ENCODE peak calls at places on chromosomes 7 and 10, in nine cellular contexts. N, X, H, Y, S, J, K, V and U are unnamed samples.

GRCh38 chr7:96055717-96056116 is 266.2 kb downstream of the SLC25A13 start:
- DNase-seq in N (no peak), X (no peak), H (no peak), Y (no peak), S (no peak), J (no peak), K (no peak), V (no peak), U (no peak)

GRCh38 chr10:24951201-24952145 is 933 bp downstream of the PRTFDC1 start:
- DNase-seq in N (peak; percentile 89), X (no peak), H (no peak), Y (no peak), S (peak; percentile 66), J (peak; percentile 30), K (peak; percentile 84), V (no peak), U (peak; percentile 92)

GRCh38 chr7:593324-594115 is 73.9 kb upstream of the PDGFA start:
- DNase-seq in N (no peak), X (no peak), H (no peak), Y (no peak), S (no peak), J (no peak), K (no peak), V (no peak), U (no peak)

GRCh38 chr7:150368884-150369739 is 490 bp downstream of the REPIN1 start:
- DNase-seq in N (peak; percentile 95), X (peak; percentile 65), H (peak; percentile 42), Y (peak; percentile 91), S (peak; percentile 64), J (peak; percentile 74), K (no peak), V (peak; percentile 71), U (peak; percentile 87)

GRCh38 chr7:27462575-27463270 is 200.0 kb downstream of the HIBADH start:
- DNase-seq in N (no peak), X (no peak), H (no peak), Y (no peak), S (no peak), J (no peak), K (no peak), V (no peak), U (no peak)

GRCh38 chr10:89518876-89519842 is 16.2 kb downstream of the SLC16A12 start:
- DNase-seq in N (no peak), X (no peak), H (no peak), Y (no peak), S (peak; percentile 93), J (no peak), K (no peak), V (peak; percentile 38), U (no peak)

GRCh38 chr7:16268821-16269768 is 152.2 kb downstream of the CRPPA start:
- DNase-seq in N (peak; percentile 14), X (no peak), H (no peak), Y (no peak), S (peak; percentile 48), J (no peak), K (no peak), V (no peak), U (no peak)

GRCh38 chr7:92584953-92585352 is 5.2 kb downstream of the FAM133B start:
- DNase-seq in N (peak; percentile 44), X (no peak), H (no peak), Y (no peak), S (no peak), J (no peak), K (no peak), V (no peak), U (no peak)

GRCh38 chr10:93281367-93281720 is 200.8 kb downstream of the MYOF start:
- DNase-seq in N (no peak), X (no peak), H (no peak), Y (no peak), S (no peak), J (no peak), K (no peak), V (no peak), U (no peak)

GRCh38 chr10:127207081-127207480 is 10.7 kb upstream of the INSYN2A start:
- DNase-seq in N (no peak), X (no peak), H (no peak), Y (no peak), S (peak; percentile 17), J (no peak), K (no peak), V (no peak), U (no peak)

GRCh38 chr10:117960345-117960744 is 86.4 kb downstream of the RAB11FIP2 start:
- DNase-seq in N (no peak), X (no peak), H (no peak), Y (no peak), S (peak; percentile 44), J (no peak), K (no peak), V (no peak), U (no peak)

GRCh38 chr7:78702770-78703169 is 750.7 kb downstream of the MAGI2 start:
- DNase-seq in N (no peak), X (no peak), H (no peak), Y (no peak), S (peak; percentile 97), J (no peak), K (no peak), V (no peak), U (no peak)

GRCh38 chr10:132613566-132614348 is 76.2 kb downstream of the INPP5A start:
- DNase-seq in N (no peak), X (no peak), H (no peak), Y (no peak), S (no peak), J (peak; percentile 6), K (no peak), V (no peak), U (no peak)

GRCh38 chr7:134329614-134330316 is 13.0 kb upstream of the SLC35B4 start:
- DNase-seq in N (no peak), X (no peak), H (no peak), Y (no peak), S (no peak), J (no peak), K (no peak), V (no peak), U (no peak)

GRCh38 chr10:28769147-28769604 is 91.9 kb downstream of the BAMBI start:
- DNase-seq in N (no peak), X (no peak), H (no peak), Y (no peak), S (no peak), J (no peak), K (no peak), V (no peak), U (no peak)

GRCh38 chr10:6052247-6053221 is 9.6 kb downstream of the IL2RA start:
- DNase-seq in N (no peak), X (no peak), H (peak; percentile 63), Y (no peak), S (no peak), J (no peak), K (no peak), V (no peak), U (no peak)

GRCh38 chr10:59880976-59881510 is 25.3 kb downstream of the CCDC6 start:
- DNase-seq in N (peak; percentile 37), X (no peak), H (peak; percentile 21), Y (no peak), S (no peak), J (no peak), K (no peak), V (no peak), U (no peak)

GRCh38 chr7:107728276-107728675 is 15.7 kb upstream of the CBLL1 start:
- DNase-seq in N (no peak), X (no peak), H (no peak), Y (no peak), S (no peak), J (no peak), K (no peak), V (no peak), U (no peak)

GRCh38 chr7:131602994-131603372 is 46.6 kb upstream of the PODXL start:
- DNase-seq in N (no peak), X (no peak), H (no peak), Y (no peak), S (peak; percentile 48), J (no peak), K (no peak), V (no peak), U (no peak)
- H3K4me1 ChIP-seq in N (peaks cover 17% of the 10 kb centered on the region), X (peaks cover 2% of the 10 kb centered on the region), H (no peaks in the 10 kb centered on the region), Y (no peaks in the 10 kb centered on the region), S (peaks cover 47% of the 10 kb centered on the region), J (no peaks in the 10 kb centered on the region), K (peaks cover 25% of the 10 kb centered on the region), V (peaks cover 45% of the 10 kb centered on the region), U (peaks cover 77% of the 10 kb centered on the region)

DNA sequence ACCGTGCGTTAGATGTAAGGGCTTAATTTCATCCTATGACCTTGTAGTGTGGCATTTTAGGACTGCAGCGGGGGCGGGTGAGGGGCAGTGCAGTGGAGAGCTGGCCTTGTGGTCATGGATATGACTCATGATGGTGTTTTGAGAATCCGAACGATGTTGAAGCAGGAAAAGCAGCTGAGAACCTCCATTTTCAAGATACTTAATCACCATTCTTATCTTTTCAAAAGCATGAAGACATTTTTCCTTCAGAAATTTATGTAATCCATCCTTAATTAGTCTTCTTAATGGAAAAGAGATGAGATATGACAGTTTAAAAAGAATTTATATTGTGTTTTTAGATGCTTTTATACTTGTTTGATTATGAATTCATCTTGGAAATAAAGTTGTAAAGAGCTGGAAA is 9.6 kb downstream of the ATP5F1C start:
- DNase-seq in N (peak; percentile 22), X (no peak), H (no peak), Y (no peak), S (peak; percentile 93), J (peak; percentile 27), K (no peak), V (peak; percentile 29), U (no peak)
- H3K4me1 ChIP-seq in N (no peaks in the 10 kb centered on the region), X (no peaks in the 10 kb centered on the region), H (peaks cover 9% of the 10 kb centered on the region), Y (no peaks in the 10 kb centered on the region), S (peaks cover 45% of the 10 kb centered on the region), J (peaks cover 54% of the 10 kb centered on the region), K (no peaks in the 10 kb centered on the region), V (peaks cover 74% of the 10 kb centered on the region), U (peaks cover 20% of the 10 kb centered on the region)

DNA sequence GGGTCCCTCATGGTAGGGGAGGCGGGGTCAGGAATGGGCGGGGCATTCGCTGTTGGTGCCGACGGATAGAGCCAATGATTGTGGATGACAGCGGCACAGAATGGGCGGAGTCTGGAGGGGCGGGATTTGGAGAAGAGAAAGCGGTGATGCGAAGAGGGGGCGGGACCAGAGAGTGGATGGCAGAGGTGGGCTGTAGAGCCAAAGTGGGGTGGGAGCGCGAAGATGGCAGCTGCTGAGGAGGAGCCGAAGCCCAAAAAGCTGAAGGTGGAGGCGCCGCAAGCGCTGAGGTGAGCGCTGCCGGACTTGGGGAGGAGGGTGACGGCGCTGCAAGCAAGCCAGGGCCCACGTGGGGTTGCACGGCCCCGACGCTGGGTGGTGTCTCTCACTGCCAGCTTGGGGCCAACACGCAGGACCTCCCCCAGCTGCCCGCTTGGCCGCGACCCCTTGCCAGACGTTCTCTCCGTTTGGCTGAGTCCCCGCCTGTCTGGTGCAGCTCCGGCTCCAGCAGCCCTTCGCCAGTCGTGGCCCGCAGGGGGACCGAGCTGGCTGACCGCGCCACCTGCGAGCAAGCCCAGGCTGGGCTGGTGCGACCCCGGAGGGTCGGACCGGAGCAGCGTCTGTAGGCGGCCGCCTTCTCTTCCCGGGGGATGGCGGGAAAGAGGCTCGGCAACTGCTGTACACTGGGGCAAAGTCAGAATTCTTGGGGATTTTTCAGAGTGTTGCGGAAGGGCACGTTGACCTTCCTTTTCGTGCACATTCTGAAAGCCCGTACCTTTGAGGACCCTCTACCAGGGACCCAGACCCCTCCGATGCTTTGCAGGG is at the start of gene ADK:
- DNase-seq in N (peak; percentile 99), X (peak; percentile 100), H (peak; percentile 99), Y (peak; percentile 100), S (peak; percentile 98), J (peak; percentile 100), K (peak; percentile 96), V (peak; percentile 100), U (peak; percentile 96)
- H3K4me1 ChIP-seq in N (peaks cover 3% of the 10 kb centered on the region), X (peaks cover 7% of the 10 kb centered on the region), H (peaks cover 30% of the 10 kb centered on the region), Y (peaks cover 3% of the 10 kb centered on the region), S (peaks cover 23% of the 10 kb centered on the region), J (peaks cover 32% of the 10 kb centered on the region), K (no peaks in the 10 kb centered on the region), V (peaks cover 70% of the 10 kb centered on the region), U (peaks cover 25% of the 10 kb centered on the region)

GRCh38 chr10:79162022-79162421 is 93.3 kb downstream of the ZMIZ1 start:
- DNase-seq in N (no peak), X (no peak), H (no peak), Y (no peak), S (no peak), J (no peak), K (no peak), V (no peak), U (no peak)
- H3K4me1 ChIP-seq in N (peaks cover 19% of the 10 kb centered on the region), X (peaks cover 43% of the 10 kb centered on the region), H (no peaks in the 10 kb centered on the region), Y (no peaks in the 10 kb centered on the region), S (peaks cover 57% of the 10 kb centered on the region), J (peaks cover 60% of the 10 kb centered on the region), K (peaks cover 38% of the 10 kb centered on the region), V (peaks cover 98% of the 10 kb centered on the region), U (peaks cover 14% of the 10 kb centered on the region)